ENCODE peak calls at places on chromosome X, in five cellular contexts. I, X, B, Q and K are unnamed samples.

GRCh38 chrX:119688856-119689455 is 4.0 kb downstream of the SEPTIN6 start:
- DNase-seq in X (no peak), B (no peak), I (no peak), Q (no peak), K (no peak)

GRCh38 chrX:98422530-98422929 is 1538.8 kb downstream of the RPA4 start:
- DNase-seq in X (no peak), I (no peak), Q (no peak), B (no peak), K (no peak)

GRCh38 chrX:120559799-120560198 is 963 bp downstream of the CUL4B start:
- DNase-seq in B (no peak), Q (no peak), X (no peak), I (no peak), K (peak; percentile 1)

GRCh38 chrX:134636859-134637258 is 21.4 kb downstream of the PLAC1 start:
- DNase-seq in I (no peak), Q (peak; percentile 44), X (no peak), B (no peak), K (no peak)

GRCh38 chrX:124665878-124666425 is 319.6 kb downstream of the SH2D1A start:
- DNase-seq in B (no peak), Q (no peak), I (no peak), X (no peak), K (no peak)

GRCh38 chrX:110407910-110408545 is 49.4 kb downstream of the RTL9 start:
- DNase-seq in I (peak; percentile 46), X (peak; percentile 66), B (no peak), Q (peak; percentile 71), K (peak; percentile 63)

GRCh38 chrX:103211012-103211715 is 3.7 kb upstream of the BEX4 start:
- DNase-seq in I (peak; percentile 65), Q (peak; percentile 34), B (no peak), X (peak; percentile 65), K (peak; percentile 13)

GRCh38 chrX:54386314-54386713 is 28.5 kb upstream of the WNK3 start:
- DNase-seq in B (no peak), X (peak; percentile 12), Q (peak; percentile 25), I (no peak), K (no peak)

GRCh38 chrX:104253567-104254441 is 929 bp downstream of the ESX1 start:
- DNase-seq in B (no peak), X (peak; percentile 50), Q (no peak), I (peak; percentile 43), K (peak; percentile 0)

GRCh38 chrX:19272452-19272851 is 71.3 kb upstream of the PDHA1 start:
- DNase-seq in I (no peak), Q (peak; percentile 1), B (no peak), X (no peak), K (peak; percentile 26)

GRCh38 chrX:136162827-136163427 is 15.6 kb downstream of the FHL1 start:
- DNase-seq in I (peak; percentile 72), Q (peak; percentile 43), B (no peak), X (peak; percentile 79), K (peak; percentile 45)

GRCh38 chrX:148500428-148501120 is at the start of gene AFF2:
- DNase-seq in I (peak; percentile 26), X (peak; percentile 38), B (no peak), Q (no peak), K (peak; percentile 1)

DNA sequence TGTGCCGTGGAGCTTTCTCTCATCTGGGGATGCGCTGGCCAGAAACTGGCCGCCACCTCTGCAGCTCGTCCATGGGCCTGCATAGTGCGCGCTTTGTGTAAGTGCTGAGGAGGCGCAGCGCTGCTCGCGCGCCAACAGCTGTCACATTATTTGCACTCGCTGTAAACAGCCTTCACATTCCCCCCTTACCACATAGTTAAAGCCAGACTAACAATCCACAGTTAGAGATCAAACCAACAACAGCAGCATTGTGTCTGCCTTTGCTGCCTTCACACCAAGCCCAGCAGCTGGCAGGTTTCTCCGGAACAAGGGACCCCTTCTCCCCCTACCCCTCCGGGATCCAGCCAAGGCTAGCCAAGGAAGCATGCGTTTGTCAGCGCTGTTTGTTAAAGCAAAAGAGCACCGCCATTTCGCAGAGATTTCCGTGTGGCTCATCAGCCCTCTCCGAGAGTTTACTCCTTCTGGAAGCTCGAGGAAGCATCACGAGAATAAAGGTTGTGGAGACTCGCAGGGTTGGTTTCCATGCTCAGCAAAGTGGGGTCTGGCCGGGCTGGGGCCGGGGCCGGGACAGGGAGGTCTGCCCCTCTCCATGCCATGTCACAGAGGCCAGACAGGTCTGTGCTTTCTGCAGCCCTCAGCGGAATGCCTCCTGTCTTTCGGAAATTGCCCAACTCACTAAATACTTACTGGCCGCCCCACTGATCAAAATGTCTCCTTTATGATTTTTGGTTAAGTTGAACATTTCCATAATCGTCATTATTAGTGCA is 11.0 kb downstream of the BCOR start:
- DNase-seq in X (no peak), I (peak; percentile 53), B (no peak), Q (peak; percentile 77), K (no peak)
- H3K9ac ChIP-seq in X (no peak overlapping the region), I (no peak overlapping the region), B (no peak overlapping the region), Q (no peak overlapping the region), K (no peak overlapping the region)

GRCh38 chrX:1486749-1487361 is 34.1 kb upstream of the ASMTL start:
- DNase-seq in I (no peak), Q (no peak), X (peak; percentile 42), B (no peak), K (no peak)

GRCh38 chrX:1487401-1487800 is 34.7 kb upstream of the ASMTL start:
- DNase-seq in I (no peak), X (no peak), B (no peak), Q (no peak), K (no peak)

GRCh38 chrX:1486177-1486576 is 33.5 kb upstream of the ASMTL start:
- DNase-seq in I (no peak), X (no peak), Q (no peak), B (no peak), K (no peak)

GRCh38 chrX:1488745-1489144 is 36.0 kb upstream of the ASMTL start:
- DNase-seq in X (no peak), Q (no peak), I (no peak), B (no peak), K (no peak)

GRCh38 chrX:1488141-1488540 is 35.4 kb upstream of the ASMTL start:
- DNase-seq in Q (no peak), B (no peak), I (no peak), X (no peak), K (no peak)
- H3K9ac ChIP-seq in Q (no peak overlapping the region), B (no peak overlapping the region), I (no peak overlapping the region), X (no peak overlapping the region), K (no peak overlapping the region)

DNA sequence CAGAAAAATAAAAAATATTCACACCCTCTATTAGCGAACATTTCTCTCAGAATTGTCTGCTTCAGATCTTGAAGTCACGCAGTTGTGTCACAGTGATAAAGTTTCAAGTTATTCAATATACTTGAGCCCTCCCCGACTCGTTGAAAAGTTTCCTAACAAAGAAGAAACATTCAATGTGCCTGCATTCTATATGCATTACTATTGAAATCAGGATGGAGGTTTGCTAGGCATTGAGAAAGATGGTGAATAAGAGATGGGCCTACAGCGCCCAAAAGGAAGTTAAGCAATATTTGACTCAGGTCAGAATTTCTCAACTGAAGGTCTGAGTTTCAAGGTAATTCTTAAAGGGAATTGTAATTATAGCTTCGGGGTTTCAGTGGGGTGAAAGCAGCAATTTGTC is 6.1 kb downstream of the TCEANC start:
- DNase-seq in I (no peak), X (no peak), B (peak; percentile 23), Q (peak; percentile 76), K (peak; percentile 86)
- H3K9ac ChIP-seq in I (no peak overlapping the region), X (no peak overlapping the region), B (no peak overlapping the region), Q (no peak overlapping the region), K (peak overlapping the region; percentile 18)

GRCh38 chrX:154483325-154483724 is 3.1 kb downstream of the UBL4A start:
- DNase-seq in Q (no peak), I (peak; percentile 16), B (no peak), X (no peak), K (no peak)

GRCh38 chrX:154482786-154483185 is 3.6 kb downstream of the UBL4A start:
- DNase-seq in X (no peak), Q (no peak), I (peak; percentile 15), B (no peak), K (no peak)

GRCh38 chrX:154485150-154486051 is 1.0 kb downstream of the UBL4A start:
- DNase-seq in B (no peak), X (peak; percentile 7), Q (no peak), I (no peak), K (no peak)

GRCh38 chrX:154486052-154486395 is 391 bp downstream of the UBL4A start:
- DNase-seq in Q (no peak), X (peak; percentile 6), I (no peak), B (no peak), K (peak; percentile 17)

GRCh38 chrX:154484255-154485149 is 1.9 kb downstream of the UBL4A start:
- DNase-seq in I (no peak), Q (no peak), X (no peak), B (no peak), K (no peak)
- H3K9ac ChIP-seq in I (no peak overlapping the region), Q (no peak overlapping the region), X (no peak overlapping the region), B (no peak overlapping the region), K (no peak overlapping the region)